ENCODE peak calls at places on chromosomes 12 and 14, in eight cellular contexts. B, O, H, R, K, E, V and X are unnamed samples.

GRCh38 chr14:76531821-76532318 is 155.9 kb downstream of the ESRRB start:
- DNase-seq in B (no peak), O (no peak), H (no peak), R (no peak), K (no peak), E (no peak), V (no peak), X (no peak)

GRCh38 chr12:76144253-76144564 is 59.7 kb upstream of the NAP1L1 start:
- DNase-seq in B (peak), O (no peak), H (peak), R (peak), K (peak), E (peak), V (peak), X (no peak)

GRCh38 chr14:76784881-76785280 is 23.6 kb downstream of the VASH1 start:
- DNase-seq in B (peak), O (peak), H (peak), R (peak), K (peak), E (peak), V (peak), X (no peak)

GRCh38 chr14:68285421-68286179 is 466.0 kb downstream of the RAD51B start:
- DNase-seq in B (no peak), O (no peak), H (peak), R (no peak), K (peak), E (peak), V (no peak), X (no peak)

GRCh38 chr12:78035913-78036658 is 205.4 kb downstream of the NAV3 start:
- DNase-seq in B (no peak), O (no peak), H (no peak), R (no peak), K (peak), E (no peak), V (peak), X (no peak)

GRCh38 chr14:85131523-85131922 is 398.4 kb upstream of the FLRT2 start:
- DNase-seq in B (peak), O (no peak), H (peak), R (no peak), K (no peak), E (no peak), V (no peak), X (no peak)

GRCh38 chr12:108620236-108620879 is 13.3 kb downstream of the SELPLG start:
- DNase-seq in B (no peak), O (no peak), H (peak), R (no peak), K (peak), E (no peak), V (peak), X (no peak)

GRCh38 chr12:16361142-16361783 is 13.8 kb downstream of the MGST1 start:
- DNase-seq in B (no peak), O (no peak), H (no peak), R (no peak), K (no peak), E (no peak), V (no peak), X (no peak)

GRCh38 chr14:95026851-95027463 is 130.4 kb downstream of the DICER1 start:
- DNase-seq in B (no peak), O (no peak), H (no peak), R (no peak), K (no peak), E (peak), V (no peak), X (no peak)

DNA sequence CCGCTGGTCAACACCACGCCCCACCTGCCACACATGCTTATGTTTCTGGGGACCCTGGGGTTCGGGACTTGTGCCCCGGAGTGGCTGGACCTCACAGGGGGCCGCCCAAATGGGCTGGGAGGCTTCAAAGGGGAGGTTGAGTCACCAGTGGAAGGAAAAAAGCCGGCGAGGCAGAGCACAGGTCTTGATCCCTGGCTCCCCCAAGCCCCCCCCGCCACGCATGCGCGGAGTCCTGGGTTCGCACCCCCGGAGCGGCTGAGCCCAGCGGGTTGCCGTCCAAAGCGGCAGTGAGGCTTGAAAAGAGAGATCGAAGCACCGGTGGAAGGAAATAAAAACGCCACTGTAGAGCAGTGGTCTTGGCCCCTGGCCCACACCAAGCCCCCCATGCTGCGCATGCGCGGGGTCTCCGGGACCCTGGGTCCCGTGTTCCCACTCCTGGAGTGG is 313.5 kb downstream of the ALG10 start:
- DNase-seq in B (no peak), O (no peak), H (no peak), R (no peak), K (no peak), E (no peak), V (no peak), X (no peak)
- TF ChIP-seq POLR2A in B (no peak), O (no peak), H (no peak), R (no peak), K (no peak), E (no peak), V (no peak), X (no peak)

DNA sequence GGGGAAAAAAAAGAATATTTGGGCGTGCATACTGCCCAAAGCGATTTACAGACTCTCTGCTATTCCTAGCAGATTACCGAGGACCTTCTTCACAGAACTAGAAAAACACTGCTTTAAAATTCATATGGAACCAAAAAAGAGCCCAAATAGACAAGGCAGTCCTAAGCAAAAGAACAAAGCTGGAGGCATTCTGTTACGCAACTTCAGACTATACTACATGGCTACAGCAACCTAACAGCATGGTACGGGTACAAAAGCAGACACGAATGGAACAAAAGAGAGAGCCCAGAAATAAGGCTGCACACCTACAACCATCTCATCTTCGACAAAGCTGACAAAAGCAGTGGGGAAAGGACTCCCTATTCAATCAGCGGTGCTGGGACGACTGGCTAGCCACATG is 56.7 kb downstream of the TRAF3 start:
- DNase-seq in B (no peak), O (no peak), H (no peak), R (no peak), K (no peak), E (no peak), V (no peak), X (no peak)
- H3K4me3 ChIP-seq in B (no peak), O (no peak), H (no peak), R (no peak), K (no peak), E (no peak), V (no peak), X (no peak)

DNA sequence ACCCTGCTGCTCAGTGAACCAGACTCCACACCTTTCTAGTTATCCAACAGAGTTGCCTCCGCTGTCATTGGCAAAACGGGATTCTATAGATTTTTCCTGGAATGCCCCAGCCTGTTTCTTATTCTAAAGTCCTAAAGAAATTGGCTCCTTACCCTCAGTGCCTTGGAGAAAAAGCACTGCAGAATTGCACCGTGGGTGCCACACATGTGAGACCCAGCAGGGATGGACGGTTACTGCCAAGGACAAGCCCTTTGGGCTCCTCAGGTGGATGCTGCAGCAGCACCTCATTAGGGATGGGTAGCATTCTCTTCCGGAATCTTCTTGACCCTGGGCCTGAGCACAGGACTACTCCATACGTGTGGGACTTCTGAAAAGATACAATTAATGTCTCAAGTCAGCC is 121.5 kb downstream of the GCH1 start:
- DNase-seq in B (no peak), O (no peak), H (no peak), R (no peak), K (no peak), E (no peak), V (no peak), X (peak)
- TF ChIP-seq POLR2A in B (no peak), O (no peak), H (no peak), R (no peak), K (no peak), E (no peak), V (no peak), X (no peak)

GRCh38 chr14:64709126-64709525 is 4.9 kb downstream of the PLEKHG3 start:
- DNase-seq in B (no peak), O (no peak), H (no peak), R (no peak), K (no peak), E (peak), V (no peak), X (no peak)
- H3K4me3 ChIP-seq in B (peak), O (no peak), H (no peak), R (no peak), K (peak), E (no peak), V (no peak), X (no peak)

DNA sequence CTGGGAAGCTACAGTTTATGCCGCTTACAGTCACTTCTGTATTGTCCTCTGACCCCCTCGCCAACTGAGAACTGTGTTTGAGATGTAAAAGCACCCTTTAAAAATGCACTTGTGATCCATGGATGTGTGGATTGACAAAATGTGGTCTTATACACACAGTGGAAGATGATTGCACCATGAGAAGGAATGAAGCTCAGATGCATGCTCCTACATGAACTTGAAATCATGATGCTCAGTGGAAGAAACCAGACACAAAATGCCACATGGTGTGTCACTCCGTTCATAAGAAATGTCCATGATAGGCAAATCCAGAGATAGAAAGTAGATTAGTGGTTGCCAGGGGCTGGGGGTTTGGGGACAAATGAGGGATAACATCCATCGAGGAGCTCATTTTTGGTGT is 58.0 kb downstream of the PITPNM2 start:
- DNase-seq in B (no peak), O (no peak), H (no peak), R (no peak), K (no peak), E (no peak), V (no peak), X (no peak)
- TF ChIP-seq POLR2A in B (no peak), O (no peak), H (no peak), R (no peak), K (no peak), E (no peak), V (no peak), X (no peak)

GRCh38 chr12:123478762-123479161 is 20.8 kb downstream of the SNRNP35 start:
- DNase-seq in B (no peak), O (no peak), H (no peak), R (peak), K (no peak), E (no peak), V (peak), X (no peak)

GRCh38 chr12:123478069-123478468 is 20.1 kb downstream of the SNRNP35 start:
- DNase-seq in B (no peak), O (no peak), H (no peak), R (no peak), K (no peak), E (no peak), V (no peak), X (no peak)

GRCh38 chr12:123475256-123475703 is 17.3 kb downstream of the SNRNP35 start:
- DNase-seq in B (no peak), O (no peak), H (no peak), R (no peak), K (no peak), E (no peak), V (no peak), X (no peak)

GRCh38 chr12:123483602-123484273 is 25.8 kb downstream of the SNRNP35 start:
- DNase-seq in B (no peak), O (no peak), H (no peak), R (no peak), K (peak), E (peak), V (no peak), X (no peak)

GRCh38 chr12:123479442-123480180 is 21.7 kb downstream of the SNRNP35 start:
- DNase-seq in B (no peak), O (no peak), H (no peak), R (peak), K (no peak), E (no peak), V (no peak), X (no peak)
- H3K4me3 ChIP-seq in B (no peak), O (no peak), H (no peak), R (no peak), K (no peak), E (no peak), V (no peak), X (no peak)

GRCh38 chr14:33928895-33929294 is 22.0 kb downstream of the EGLN3 start:
- DNase-seq in B (no peak), O (no peak), H (no peak), R (no peak), K (no peak), E (no peak), V (no peak), X (no peak)

GRCh38 chr14:33932033-33932432 is 18.8 kb downstream of the EGLN3 start:
- DNase-seq in B (no peak), O (no peak), H (no peak), R (no peak), K (no peak), E (no peak), V (no peak), X (no peak)

GRCh38 chr14:33932526-33933292 is 18.2 kb downstream of the EGLN3 start:
- DNase-seq in B (no peak), O (no peak), H (no peak), R (no peak), K (no peak), E (no peak), V (no peak), X (no peak)

GRCh38 chr14:33931439-33931838 is 19.4 kb downstream of the EGLN3 start:
- DNase-seq in B (no peak), O (no peak), H (no peak), R (no peak), K (no peak), E (no peak), V (no peak), X (no peak)

DNA sequence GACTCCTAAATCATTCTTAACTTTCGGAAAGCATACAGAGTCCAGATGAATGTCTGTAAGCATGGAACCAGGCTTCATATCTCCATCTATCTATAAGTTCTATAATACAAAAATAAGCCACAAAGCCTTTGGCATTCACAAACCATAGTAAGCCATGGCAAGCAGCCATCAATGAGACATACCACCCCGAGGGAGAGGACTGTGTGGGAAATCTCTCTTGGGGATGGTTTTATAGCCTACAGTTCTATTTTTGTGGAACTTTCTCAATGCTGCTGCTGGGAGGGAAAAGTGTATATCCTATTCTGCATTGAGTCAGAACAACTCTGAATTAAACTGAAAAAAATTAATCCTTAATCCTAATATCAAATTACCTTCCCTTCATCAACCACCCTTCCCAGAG is 20.4 kb downstream of the EGLN3 start:
- DNase-seq in B (no peak), O (no peak), H (no peak), R (no peak), K (no peak), E (no peak), V (no peak), X (no peak)
- TF ChIP-seq POLR2A in B (no peak), O (no peak), H (no peak), R (no peak), K (no peak), E (no peak), V (no peak), X (no peak)